ENCODE peak calls at places on chromosomes 2 and 18, in ten cellular contexts. F is endothelial cell of umbilical vein, U is HCT116, R is transverse colon, L is spleen, K is K562, D is upper lobe of left lung, I is suprapubic skin, Y is stomach, Z is prostate gland. H is an unnamed sample.

GRCh38 chr2:176814740-176815367 is 397.7 kb upstream of the HNRNPA3 start:
- DNase-seq in I (no peak), U (peak; percentile 12), Y (no peak), Z (no peak), K (peak; percentile 34), L (no peak), F (peak; percentile 38), D (no peak), R (no peak), H (no peak)

GRCh38 chr2:151774506-151774905 is 40.2 kb upstream of the NEB start:
- DNase-seq in R (no peak), Z (no peak), L (no peak), K (no peak), D (no peak), U (peak; percentile 13), Y (no peak), F (peak; percentile 67), I (no peak), H (no peak)

GRCh38 chr2:160332318-160332717 is 132.2 kb upstream of the ITGB6 start:
- DNase-seq in U (no peak), D (no peak), R (no peak), I (no peak), Z (no peak), K (no peak), Y (no peak), L (no peak), F (peak; percentile 70), H (no peak)

GRCh38 chr2:171225302-171225980 is 64.7 kb upstream of the TLK1 start:
- DNase-seq in D (no peak), K (peak; percentile 77), F (peak; percentile 37), L (no peak), Z (no peak), Y (no peak), R (no peak), U (peak; percentile 88), I (no peak), H (no peak)

GRCh38 chr2:205806126-205806905 is 124.0 kb downstream of the NRP2 start:
- DNase-seq in L (peak; percentile 63), D (no peak), Z (no peak), K (no peak), F (no peak), R (peak; percentile 52), U (no peak), Y (peak; percentile 77), I (no peak), H (no peak)

GRCh38 chr2:3462493-3463104 is 56.7 kb downstream of the ADI1 start:
- DNase-seq in R (no peak), L (peak; percentile 73), I (no peak), K (no peak), Y (no peak), Z (no peak), D (no peak), U (no peak), F (no peak), H (no peak)

GRCh38 chr18:5909130-5909529 is 13.8 kb upstream of the TMEM200C start:
- DNase-seq in I (no peak), L (no peak), Z (no peak), U (no peak), F (no peak), K (no peak), Y (no peak), D (no peak), R (no peak), H (no peak)

GRCh38 chr2:138712212-138712979 is 67.8 kb downstream of the NXPH2 start:
- DNase-seq in D (no peak), I (no peak), L (no peak), Y (no peak), F (no peak), K (no peak), Z (no peak), R (no peak), U (no peak), H (no peak)

GRCh38 chr18:58413667-58414628 is 214.9 kb downstream of the ALPK2 start:
- DNase-seq in R (no peak), I (no peak), Y (no peak), Z (no peak), K (no peak), F (no peak), D (peak; percentile 7), L (no peak), U (no peak), H (no peak)

GRCh38 chr2:170500770-170501169 is 214.4 kb upstream of the SP5 start:
- DNase-seq in F (no peak), I (no peak), R (no peak), L (no peak), Y (no peak), K (no peak), Z (no peak), D (no peak), U (no peak), H (no peak)

GRCh38 chr2:239839306-239839705 is 185.8 kb downstream of the NDUFA10 start:
- DNase-seq in R (no peak), F (no peak), Z (no peak), K (no peak), L (no peak), D (no peak), U (no peak), Y (no peak), I (no peak), H (no peak)

GRCh38 chr2:37080231-37080630 is 3.9 kb downstream of the HEATR5B start:
- DNase-seq in R (no peak), U (no peak), L (no peak), Y (no peak), F (peak; percentile 71), I (no peak), Z (no peak), K (no peak), D (no peak), H (no peak)

GRCh38 chr18:29459986-29460385 is 1283.1 kb upstream of the CDH2 start:
- DNase-seq in R (no peak), K (no peak), Y (no peak), U (no peak), D (no peak), L (no peak), Z (no peak), I (no peak), F (no peak), H (no peak)

GRCh38 chr18:62486290-62486964 is 36.4 kb upstream of the ZCCHC2 start:
- DNase-seq in F (peak; percentile 60), U (peak; percentile 94), R (peak; percentile 41), Y (peak; percentile 44), D (no peak), L (no peak), I (no peak), Z (no peak), K (peak; percentile 60), H (no peak)

GRCh38 chr18:12518326-12518725 is 110.6 kb downstream of the PRELID3A start:
- DNase-seq in F (no peak), R (no peak), I (no peak), Y (no peak), Z (no peak), L (no peak), K (no peak), U (no peak), D (no peak), H (no peak)

DNA sequence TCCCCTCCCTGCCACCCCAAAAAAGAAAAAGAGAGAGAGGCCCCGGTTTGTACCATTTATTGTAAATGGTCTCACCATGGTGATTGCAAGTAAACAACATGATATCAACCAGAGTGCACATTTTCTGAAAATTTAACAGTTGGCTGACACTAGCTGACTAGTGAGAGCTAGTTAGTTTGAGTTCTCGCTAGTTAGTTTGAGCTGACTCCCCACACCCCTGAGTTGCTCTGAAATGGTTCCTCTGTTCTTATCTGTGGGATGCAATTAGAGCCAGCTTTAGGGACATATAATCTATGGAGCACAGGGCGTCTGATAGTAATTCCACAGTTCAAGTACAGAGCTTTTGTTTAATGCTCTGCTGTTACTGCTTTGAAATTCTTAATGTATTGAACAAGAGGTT is 13.1 kb downstream of the CASP10 start:
- DNase-seq in R (no peak), L (no peak), K (peak; percentile 39), Y (no peak), U (no peak), D (no peak), Z (no peak), I (no peak), F (no peak), H (no peak)
- TF ChIP-seq POLR2A in R (no peak), L (no peak), K (no peak), Y (no peak), U (no peak), D (no peak), Z (no peak), I (no peak), F (no peak), H (no peak)

GRCh38 chr2:63613391-63613901 is 24.7 kb downstream of the MDH1 start:
- DNase-seq in K (no peak), Y (no peak), I (no peak), R (no peak), U (no peak), F (no peak), Z (no peak), D (no peak), L (no peak), H (no peak)
- TF ChIP-seq POLR2AphosphoS5 in K (no peak), Y (no peak), I (no peak), R (no peak), U (no peak), F (no peak), Z (no peak), D (no peak), L (no peak), H (no peak)

DNA sequence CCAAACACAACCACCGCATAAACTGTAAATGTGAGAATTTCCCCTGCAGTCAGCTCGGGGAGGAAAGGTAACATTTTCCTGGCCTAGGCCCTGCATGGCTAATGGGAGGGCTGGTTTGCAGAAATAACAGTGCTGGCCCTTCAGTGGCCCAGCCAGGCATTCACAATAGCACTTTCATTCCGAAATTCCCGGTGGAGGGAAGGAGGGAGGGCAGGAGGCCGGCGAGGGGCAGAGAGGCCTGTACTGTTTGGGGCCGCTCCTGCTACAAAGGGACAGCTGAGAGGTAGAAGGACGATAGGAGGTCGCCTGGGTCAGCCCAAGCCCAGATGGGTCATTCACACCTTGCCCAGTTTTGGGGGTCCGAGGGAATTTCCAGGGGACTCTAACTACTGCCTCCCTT is 11.3 kb downstream of the CYP26B1 start:
- DNase-seq in I (peak; percentile 13), F (no peak), U (no peak), Y (no peak), D (no peak), R (no peak), K (no peak), Z (no peak), L (peak; percentile 33), H (no peak)
- TF ChIP-seq POLR2A in I (no peak), F (no peak), U (no peak), Y (no peak), D (no peak), R (no peak), K (no peak), Z (no peak), L (no peak), H (no peak)

DNA sequence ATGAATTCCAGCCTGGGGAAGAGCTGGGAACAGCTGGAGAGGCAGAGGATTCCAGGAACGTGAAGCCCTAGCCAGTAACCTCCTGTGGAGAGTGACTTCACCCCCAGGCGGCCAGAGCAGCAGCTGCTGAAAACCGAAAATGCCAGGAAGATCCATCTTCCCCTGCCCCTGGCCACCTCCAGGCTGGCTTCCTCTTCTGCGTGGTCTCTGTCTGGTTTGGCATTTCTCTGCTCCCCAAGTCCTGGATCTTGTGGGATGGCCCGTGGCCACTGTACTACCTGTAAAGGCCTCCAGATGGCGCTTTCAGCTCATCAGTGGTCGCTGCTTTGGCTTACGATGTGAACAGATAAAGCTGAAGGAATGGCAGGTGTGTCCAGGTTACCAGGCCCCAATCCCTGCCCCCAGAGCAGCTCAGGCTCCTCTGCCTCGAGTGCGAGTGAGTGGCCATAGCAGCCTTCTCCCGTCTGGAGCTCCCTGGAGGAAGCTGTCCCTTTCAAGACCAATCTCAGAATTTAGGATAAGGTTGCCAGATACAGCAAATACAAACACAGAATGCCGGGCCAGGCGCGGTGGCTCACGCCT is 8.7 kb upstream of the MAPRE3 start:
- DNase-seq in Y (peak; percentile 90), F (peak; percentile 87), R (peak; percentile 89), K (peak; percentile 91), D (no peak), U (peak; percentile 92), Z (peak; percentile 78), I (peak; percentile 90), L (peak; percentile 90), H (peak; percentile 76)
- TF ChIP-seq POLR2AphosphoS5 in Y (no peak), F (no peak), R (no peak), K (no peak), D (no peak), U (peak; percentile 39), Z (peak; percentile 77), I (no peak), L (peak; percentile 55), H (no peak)

H was measured in GM12891.